ENCODE peak calls at places on chromosome 4, in seven cellular contexts. J is CD8-positive, alpha-beta T cell; W is H9; O is heart left ventricle; U is RWPE1; L is CD4-positive, alpha-beta T cell; I is tibial artery. T is an unnamed sample.

GRCh38 chr4:118816538-118817177 is 19.3 kb downstream of the SEC24D start:
- DNase-seq in J (no peak), W (no peak), O (no peak), U (no peak), L (no peak), I (no peak), T (no peak)

GRCh38 chr4:75820197-75820596 is 82.1 kb downstream of the PPEF2 start:
- DNase-seq in J (no peak), W (no peak), O (no peak), U (no peak), L (no peak), I (no peak), T (no peak)

GRCh38 chr4:29581469-29581868 is 1138.7 kb upstream of the PCDH7 start:
- DNase-seq in J (no peak), W (no peak), O (peak), U (no peak), L (no peak), I (no peak), T (no peak)

GRCh38 chr4:53119685-53120084 is 246.2 kb downstream of the SCFD2 start:
- DNase-seq in J (no peak), W (peak), O (no peak), U (peak), L (no peak), I (no peak), T (peak)

GRCh38 chr4:169032194-169032593 is 22.1 kb upstream of the CBR4 start:
- DNase-seq in J (no peak), W (no peak), O (no peak), U (no peak), L (no peak), I (no peak), T (no peak)

GRCh38 chr4:107931775-107932321 is 499 bp downstream of the CYP2U1 start:
- DNase-seq in J (no peak), W (no peak), O (no peak), U (no peak), L (peak), I (peak), T (no peak)

GRCh38 chr4:181822005-181822375 is 421.2 kb upstream of the TENM3 start:
- DNase-seq in J (no peak), W (no peak), O (no peak), U (no peak), L (no peak), I (no peak), T (no peak)

GRCh38 chr4:138401330-138401729 is 159.2 kb upstream of the SLC7A11 start:
- DNase-seq in J (no peak), W (no peak), O (peak), U (no peak), L (no peak), I (no peak), T (no peak)

GRCh38 chr4:134001057-134001456 is 200.5 kb downstream of the PABPC4L start:
- DNase-seq in J (no peak), W (no peak), O (no peak), U (no peak), L (no peak), I (no peak), T (peak)

GRCh38 chr4:48340905-48341775 is at the start of gene SLAIN2:
- DNase-seq in J (peak), W (peak), O (peak), U (peak), L (peak), I (peak), T (peak)

GRCh38 chr4:51997647-51998046 is 22.5 kb downstream of the LRRC66 start:
- DNase-seq in J (no peak), W (no peak), O (no peak), U (no peak), L (no peak), I (no peak), T (no peak)

GRCh38 chr4:147498031-147498700 is 17.3 kb downstream of the EDNRA start:
- DNase-seq in J (no peak), W (no peak), O (no peak), U (peak), L (no peak), I (no peak), T (peak)

GRCh38 chr4:71692198-71692597 is 91.7 kb downstream of the GC start:
- DNase-seq in J (no peak), W (no peak), O (no peak), U (no peak), L (no peak), I (no peak), T (no peak)

GRCh38 chr4:100486496-100486895 is 31.3 kb downstream of the EMCN start:
- DNase-seq in J (no peak), W (no peak), O (no peak), U (no peak), L (no peak), I (no peak), T (no peak)

GRCh38 chr4:169185133-169185956 is 85.4 kb downstream of the SH3RF1 start:
- DNase-seq in J (no peak), W (no peak), O (no peak), U (no peak), L (no peak), I (no peak), T (no peak)

GRCh38 chr4:83618431-83618830 is 82.5 kb downstream of the GPAT3 start:
- DNase-seq in J (no peak), W (no peak), O (peak), U (peak), L (no peak), I (no peak), T (peak)

GRCh38 chr4:150363721-150364688 is 217.9 kb upstream of the MAB21L2 start:
- DNase-seq in J (no peak), W (no peak), O (no peak), U (no peak), L (no peak), I (no peak), T (no peak)

GRCh38 chr4:134624365-134624764 is 422.8 kb upstream of the PABPC4L start:
- DNase-seq in J (no peak), W (no peak), O (no peak), U (no peak), L (no peak), I (no peak), T (no peak)

GRCh38 chr4:95551653-95552052 is 2.9 kb upstream of the UNC5C start:
- DNase-seq in J (no peak), W (no peak), O (no peak), U (no peak), L (no peak), I (no peak), T (no peak)

GRCh38 chr4:119525005-119525749 is 103.4 kb downstream of the PDE5A start:
- DNase-seq in J (no peak), W (no peak), O (no peak), U (peak), L (no peak), I (no peak), T (no peak)

GRCh38 chr4:94304365-94304971 is 38.2 kb downstream of the HPGDS start:
- DNase-seq in J (no peak), W (no peak), O (no peak), U (peak), L (no peak), I (no peak), T (no peak)

GRCh38 chr4:2802618-2803531 is 10.0 kb downstream of the SH3BP2 start:
- DNase-seq in J (no peak), W (no peak), O (peak), U (no peak), L (no peak), I (peak), T (no peak)

GRCh38 chr4:61426229-61426628 is 226.1 kb downstream of the ADGRL3 start:
- DNase-seq in J (no peak), W (no peak), O (no peak), U (no peak), L (no peak), I (no peak), T (no peak)

GRCh38 chr4:64399313-64400109 is 9.7 kb downstream of the TECRL start:
- DNase-seq in J (no peak), W (no peak), O (no peak), U (no peak), L (no peak), I (no peak), T (no peak)

GRCh38 chr4:80005863-80006262 is 67.2 kb downstream of the ANTXR2 start:
- DNase-seq in J (no peak), W (no peak), O (no peak), U (peak), L (no peak), I (no peak), T (peak)

GRCh38 chr4:183355405-183355804 is 33.2 kb upstream of the CLDN24 start:
- DNase-seq in J (no peak), W (no peak), O (no peak), U (peak), L (no peak), I (no peak), T (peak)

GRCh38 chr4:997375-998071 is 4.3 kb upstream of the SLC26A1 start:
- DNase-seq in J (no peak), W (no peak), O (peak), U (no peak), L (no peak), I (no peak), T (no peak)

GRCh38 chr4:87423313-87424031 is 1.1 kb downstream of the NUDT9 start:
- DNase-seq in J (no peak), W (no peak), O (no peak), U (peak), L (no peak), I (no peak), T (no peak)

GRCh38 chr4:150385606-150386005 is 196.3 kb upstream of the MAB21L2 start:
- DNase-seq in J (no peak), W (no peak), O (peak), U (peak), L (no peak), I (peak), T (no peak)

GRCh38 chr4:186554890-186555827 is at the start of gene MTNR1A:
- DNase-seq in J (no peak), W (peak), O (no peak), U (peak), L (no peak), I (no peak), T (no peak)

GRCh38 chr4:32219306-32220075 is 1499.3 kb downstream of the PCDH7 start:
- DNase-seq in J (no peak), W (no peak), O (no peak), U (no peak), L (no peak), I (no peak), T (no peak)

GRCh38 chr4:152935661-152936445 is at the start of gene FHDC1:
- DNase-seq in J (no peak), W (peak), O (no peak), U (peak), L (no peak), I (no peak), T (peak)

GRCh38 chr4:38056024-38056685 is 96.0 kb downstream of the PTTG2 start:
- DNase-seq in J (no peak), W (no peak), O (no peak), U (no peak), L (no peak), I (no peak), T (no peak)
- H3K27ac ChIP-seq in J (no peak), W (no peak), O (peak), U (peak), L (no peak), I (no peak), T (no peak)

GRCh38 chr4:101981756-101982155 is 191.2 kb downstream of the BANK1 start:
- DNase-seq in J (no peak), W (no peak), O (peak), U (peak), L (no peak), I (no peak), T (peak)
- H3K27ac ChIP-seq in J (no peak), W (no peak), O (no peak), U (no peak), L (no peak), I (no peak), T (peak)

GRCh38 chr4:103329642-103330041 is 131.5 kb upstream of the CENPE start:
- DNase-seq in J (no peak), W (no peak), O (no peak), U (no peak), L (no peak), I (no peak), T (no peak)
- H3K27ac ChIP-seq in J (no peak), W (no peak), O (no peak), U (no peak), L (no peak), I (no peak), T (no peak)

DNA sequence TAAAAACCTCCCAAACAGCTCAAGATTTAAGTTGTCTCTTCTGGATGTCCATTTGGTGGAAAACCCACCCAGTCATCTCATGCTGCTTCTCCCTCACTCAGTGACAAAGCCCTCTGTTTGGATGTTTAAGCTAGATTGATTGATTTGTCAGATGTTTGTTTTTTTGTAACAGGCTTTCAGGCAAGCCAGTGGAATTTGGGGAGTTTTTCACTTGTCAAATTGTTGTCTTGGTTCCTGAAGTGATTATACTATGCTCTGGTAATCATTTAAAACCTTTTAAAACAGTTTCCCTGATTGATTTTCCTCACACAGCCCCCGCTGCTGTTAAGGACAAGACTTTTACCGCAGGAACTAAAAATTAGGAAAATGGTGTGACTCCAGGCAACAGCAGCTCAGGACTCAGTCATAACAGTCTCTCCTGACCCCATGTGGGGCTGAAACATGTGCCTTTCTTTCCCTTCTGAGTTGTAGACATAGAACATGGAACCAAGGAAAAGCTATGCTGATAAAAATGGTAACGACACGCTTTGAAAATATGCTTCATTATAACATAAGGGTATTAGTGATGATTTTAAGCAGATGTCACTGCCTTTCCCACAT is 40.8 kb upstream of the SETD7 start:
- DNase-seq in J (no peak), W (no peak), O (no peak), U (no peak), L (no peak), I (no peak), T (no peak)
- H3K27ac ChIP-seq in J (no peak), W (no peak), O (no peak), U (no peak), L (no peak), I (no peak), T (peak)

DNA sequence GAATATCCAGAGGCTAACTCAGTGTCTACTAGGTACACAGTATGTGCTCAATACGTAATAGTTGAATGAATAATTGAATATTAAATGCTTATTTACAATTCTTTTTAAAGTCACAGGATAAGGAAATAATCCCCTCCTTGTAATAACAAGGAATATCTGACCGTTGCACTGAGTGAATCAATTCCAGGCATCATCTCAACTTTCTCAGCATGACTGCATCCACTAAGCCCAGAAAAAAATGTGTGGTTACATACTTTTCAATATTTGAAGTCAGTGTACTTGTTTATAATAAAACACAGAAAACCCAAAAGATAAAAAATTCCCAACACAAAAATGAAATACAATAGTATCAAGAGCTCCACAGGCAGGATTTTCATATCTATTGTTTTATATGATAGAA is 105.4 kb downstream of the TMEM144 start:
- DNase-seq in J (no peak), W (no peak), O (no peak), U (no peak), L (no peak), I (no peak), T (no peak)
- H3K27ac ChIP-seq in J (no peak), W (no peak), O (no peak), U (no peak), L (no peak), I (peak), T (peak)

GRCh38 chr4:8079031-8079885 is 79.4 kb downstream of the ABLIM2 start:
- DNase-seq in J (no peak), W (no peak), O (peak), U (no peak), L (no peak), I (peak), T (no peak)
- H3K27ac ChIP-seq in J (no peak), W (no peak), O (no peak), U (no peak), L (no peak), I (no peak), T (no peak)